ENCODE peak calls at places on chromosomes 2 and 18, in six cellular contexts. One of them, this sample, is unnamed.

GRCh38 chr2:3447789-3448317 is 68.4 kb downstream of the TRAPPC12 start:
- DNase-seq in spleen: no peak
- DNase-seq in HL-60: no peak
- DNase-seq in transverse colon: no peak
- DNase-seq in stomach: no peak
- DNase-seq in K562: no peak
- DNase-seq in this sample: no peak

GRCh38 chr2:72081450-72081849 is 66.2 kb downstream of the CYP26B1 start:
- DNase-seq in spleen: peak; percentile 75
- DNase-seq in HL-60: no peak
- DNase-seq in transverse colon: no peak
- DNase-seq in stomach: no peak
- DNase-seq in K562: no peak
- DNase-seq in this sample: no peak

GRCh38 chr2:222671259-222672067 is at the start of gene MOGAT1:
- DNase-seq in spleen: peak; percentile 87
- DNase-seq in HL-60: peak; percentile 2
- DNase-seq in transverse colon: peak; percentile 34
- DNase-seq in stomach: peak; percentile 56
- DNase-seq in K562: no peak
- DNase-seq in this sample: no peak

GRCh38 chr2:201403904-201404303 is 46.8 kb upstream of the FLACC1 start:
- DNase-seq in spleen: no peak
- DNase-seq in HL-60: no peak
- DNase-seq in transverse colon: no peak
- DNase-seq in stomach: no peak
- DNase-seq in K562: no peak
- DNase-seq in this sample: no peak

GRCh38 chr18:32324173-32324572 is 134.3 kb downstream of the MEP1B start:
- DNase-seq in spleen: no peak
- DNase-seq in HL-60: no peak
- DNase-seq in transverse colon: no peak
- DNase-seq in stomach: no peak
- DNase-seq in K562: no peak
- DNase-seq in this sample: no peak

GRCh38 chr18:62460851-62461300 is 61.9 kb upstream of the ZCCHC2 start:
- DNase-seq in spleen: no peak
- DNase-seq in HL-60: peak; percentile 50
- DNase-seq in transverse colon: no peak
- DNase-seq in stomach: no peak
- DNase-seq in K562: no peak
- DNase-seq in this sample: no peak

GRCh38 chr2:57549642-57550102 is 496.9 kb upstream of the VRK2 start:
- DNase-seq in spleen: no peak
- DNase-seq in HL-60: peak; percentile 38
- DNase-seq in transverse colon: no peak
- DNase-seq in stomach: no peak
- DNase-seq in K562: no peak
- DNase-seq in this sample: no peak

GRCh38 chr2:183185534-183185933 is 61.3 kb downstream of the NUP35 start:
- DNase-seq in spleen: no peak
- DNase-seq in HL-60: no peak
- DNase-seq in transverse colon: no peak
- DNase-seq in stomach: no peak
- DNase-seq in K562: no peak
- DNase-seq in this sample: no peak

GRCh38 chr2:47237375-47238357 is 82.6 kb upstream of the STPG4 start:
- DNase-seq in spleen: no peak
- DNase-seq in HL-60: no peak
- DNase-seq in transverse colon: no peak
- DNase-seq in stomach: no peak
- DNase-seq in K562: peak; percentile 70
- DNase-seq in this sample: no peak

GRCh38 chr2:157438907-157439791 is 4.7 kb downstream of the CYTIP start:
- DNase-seq in spleen: no peak
- DNase-seq in HL-60: peak; percentile 30
- DNase-seq in transverse colon: no peak
- DNase-seq in stomach: no peak
- DNase-seq in K562: no peak
- DNase-seq in this sample: no peak

GRCh38 chr2:5188636-5189035 is 503.5 kb upstream of the SOX11 start:
- DNase-seq in spleen: no peak
- DNase-seq in HL-60: no peak
- DNase-seq in transverse colon: no peak
- DNase-seq in stomach: no peak
- DNase-seq in K562: no peak
- DNase-seq in this sample: no peak

GRCh38 chr2:16028644-16029043 is 88.3 kb downstream of the MYCN start:
- DNase-seq in spleen: no peak
- DNase-seq in HL-60: no peak
- DNase-seq in transverse colon: no peak
- DNase-seq in stomach: no peak
- DNase-seq in K562: no peak
- DNase-seq in this sample: no peak

GRCh38 chr2:153667475-153667874 is 188.9 kb upstream of the RPRM start:
- DNase-seq in spleen: no peak
- DNase-seq in HL-60: no peak
- DNase-seq in transverse colon: no peak
- DNase-seq in stomach: no peak
- DNase-seq in K562: no peak
- DNase-seq in this sample: no peak

GRCh38 chr2:162333968-162334367 is 10.0 kb upstream of the GCA start:
- DNase-seq in spleen: no peak
- DNase-seq in HL-60: peak; percentile 26
- DNase-seq in transverse colon: peak; percentile 51
- DNase-seq in stomach: peak; percentile 38
- DNase-seq in K562: no peak
- DNase-seq in this sample: no peak

GRCh38 chr18:63788447-63789096 is 13.4 kb downstream of the SERPINB7 start:
- DNase-seq in spleen: no peak
- DNase-seq in HL-60: peak; percentile 86
- DNase-seq in transverse colon: no peak
- DNase-seq in stomach: peak; percentile 27
- DNase-seq in K562: no peak
- DNase-seq in this sample: no peak

GRCh38 chr2:236250909-236251579 is 13.2 kb downstream of the ASB18 start:
- DNase-seq in spleen: no peak
- DNase-seq in HL-60: no peak
- DNase-seq in transverse colon: no peak
- DNase-seq in stomach: no peak
- DNase-seq in K562: no peak
- DNase-seq in this sample: no peak

GRCh38 chr2:156784034-156784433 is 347.9 kb downstream of the GPD2 start:
- DNase-seq in spleen: no peak
- DNase-seq in HL-60: no peak
- DNase-seq in transverse colon: peak; percentile 14
- DNase-seq in stomach: no peak
- DNase-seq in K562: no peak
- DNase-seq in this sample: no peak

GRCh38 chr2:240347949-240348500 is 87.4 kb upstream of the GPC1 start:
- DNase-seq in spleen: no peak
- DNase-seq in HL-60: no peak
- DNase-seq in transverse colon: no peak
- DNase-seq in stomach: no peak
- DNase-seq in K562: no peak
- DNase-seq in this sample: no peak

GRCh38 chr2:196239622-196240587 is 68.5 kb upstream of the STK17B start:
- DNase-seq in spleen: peak; percentile 94
- DNase-seq in HL-60: peak; percentile 96
- DNase-seq in transverse colon: peak; percentile 79
- DNase-seq in stomach: peak; percentile 67
- DNase-seq in K562: peak; percentile 22
- DNase-seq in this sample: no peak

GRCh38 chr18:54223568-54224241 is 764 bp downstream of the MBD2 start:
- DNase-seq in spleen: peak; percentile 91
- DNase-seq in HL-60: peak; percentile 67
- DNase-seq in transverse colon: peak; percentile 86
- DNase-seq in stomach: peak; percentile 69
- DNase-seq in K562: peak; percentile 29
- DNase-seq in this sample: no peak

GRCh38 chr2:99035920-99036319 is 99.9 kb upstream of the CRACDL start:
- DNase-seq in spleen: no peak
- DNase-seq in HL-60: no peak
- DNase-seq in transverse colon: no peak
- DNase-seq in stomach: no peak
- DNase-seq in K562: no peak
- DNase-seq in this sample: no peak

GRCh38 chr2:99031991-99032390 is 96.0 kb upstream of the CRACDL start:
- DNase-seq in spleen: no peak
- DNase-seq in HL-60: no peak
- DNase-seq in transverse colon: no peak
- DNase-seq in stomach: no peak
- DNase-seq in K562: no peak
- DNase-seq in this sample: no peak

GRCh38 chr2:99032786-99033185 is 96.8 kb upstream of the CRACDL start:
- DNase-seq in spleen: no peak
- DNase-seq in HL-60: no peak
- DNase-seq in transverse colon: no peak
- DNase-seq in stomach: no peak
- DNase-seq in K562: no peak
- DNase-seq in this sample: no peak

GRCh38 chr2:99028558-99028957 is 92.5 kb upstream of the CRACDL start:
- DNase-seq in spleen: no peak
- DNase-seq in HL-60: no peak
- DNase-seq in transverse colon: no peak
- DNase-seq in stomach: no peak
- DNase-seq in K562: no peak
- DNase-seq in this sample: no peak

DNA sequence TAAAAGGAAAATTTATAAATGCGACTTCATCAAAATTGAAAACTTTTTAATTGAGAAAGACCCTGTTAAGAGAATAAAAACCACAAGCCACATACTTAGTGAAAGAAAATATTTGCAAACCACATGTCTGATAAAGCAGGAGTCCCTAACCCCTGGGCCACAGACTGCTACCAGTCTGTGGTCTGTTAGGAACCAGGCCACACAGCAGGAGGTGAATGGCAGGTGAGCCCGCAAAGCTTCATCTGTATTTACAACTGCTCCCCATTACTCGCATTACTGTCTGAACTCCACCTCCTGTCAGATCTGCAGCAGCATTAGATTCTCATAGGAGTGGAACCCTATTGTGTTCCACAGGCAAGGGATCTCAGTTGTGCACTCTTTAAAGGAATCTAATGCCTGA is 95.5 kb upstream of the CRACDL start:
- DNase-seq in spleen: no peak
- DNase-seq in HL-60: no peak
- DNase-seq in transverse colon: no peak
- DNase-seq in stomach: no peak
- DNase-seq in K562: no peak
- DNase-seq in this sample: no peak
- TF ChIP-seq POLR2AphosphoS5 in spleen: no peak
- TF ChIP-seq POLR2AphosphoS5 in HL-60: no peak
- TF ChIP-seq POLR2AphosphoS5 in transverse colon: no peak
- TF ChIP-seq POLR2AphosphoS5 in stomach: no peak
- TF ChIP-seq POLR2AphosphoS5 in K562: no peak
- TF ChIP-seq POLR2AphosphoS5 in this sample: no peak

GRCh38 chr2:189542145-189542882 is 38.3 kb downstream of the SLC40A1 start:
- DNase-seq in spleen: no peak
- DNase-seq in HL-60: no peak
- DNase-seq in transverse colon: peak; percentile 77
- DNase-seq in stomach: peak; percentile 79
- DNase-seq in K562: no peak
- DNase-seq in this sample: no peak
- TF ChIP-seq POLR2AphosphoS5 in spleen: no peak
- TF ChIP-seq POLR2AphosphoS5 in HL-60: no peak
- TF ChIP-seq POLR2AphosphoS5 in transverse colon: peak; percentile 52
- TF ChIP-seq POLR2AphosphoS5 in stomach: peak; percentile 87
- TF ChIP-seq POLR2AphosphoS5 in K562: no peak
- TF ChIP-seq POLR2AphosphoS5 in this sample: no peak

DNA sequence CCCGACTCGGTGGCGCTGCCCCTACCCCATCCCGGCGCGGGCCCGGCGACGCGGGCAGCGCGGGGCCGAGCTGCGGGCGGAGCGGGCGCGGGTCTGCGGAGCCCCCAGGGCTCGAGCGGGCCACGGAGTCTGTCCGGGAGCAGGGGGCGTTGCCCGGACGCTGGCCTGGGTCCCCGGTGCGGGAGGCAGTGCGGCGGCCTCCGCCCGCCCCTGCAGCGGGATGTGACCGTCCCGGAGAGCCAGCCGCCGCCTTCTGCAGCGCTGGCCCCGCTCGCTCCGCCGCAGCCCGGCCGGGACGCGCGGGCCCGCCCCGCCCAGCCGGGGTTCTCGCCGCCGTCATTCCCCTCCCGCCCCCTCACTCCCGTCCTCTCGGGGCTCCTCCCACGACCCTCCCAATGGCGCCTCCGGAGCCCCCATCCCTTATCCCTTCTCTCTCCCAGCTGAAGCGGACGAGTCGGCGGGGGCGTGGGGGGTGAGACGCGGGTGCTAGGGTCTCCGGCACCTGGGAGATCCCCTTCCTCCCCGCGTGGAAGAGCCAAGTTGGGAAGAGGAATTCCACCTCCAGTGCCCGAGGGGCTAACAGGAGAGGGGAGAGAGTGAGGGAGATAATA is at the start of gene FNDC4:
- DNase-seq in spleen: peak; percentile 78
- DNase-seq in HL-60: no peak
- DNase-seq in transverse colon: peak; percentile 15
- DNase-seq in stomach: peak; percentile 29
- DNase-seq in K562: peak; percentile 83
- DNase-seq in this sample: no peak
- TF ChIP-seq POLR2AphosphoS5 in spleen: no peak
- TF ChIP-seq POLR2AphosphoS5 in HL-60: no peak
- TF ChIP-seq POLR2AphosphoS5 in transverse colon: no peak
- TF ChIP-seq POLR2AphosphoS5 in stomach: no peak
- TF ChIP-seq POLR2AphosphoS5 in K562: no peak
- TF ChIP-seq POLR2AphosphoS5 in this sample: no peak

GRCh38 chr2:127910415-127910814 is 24.7 kb upstream of the AMMECR1L start:
- DNase-seq in spleen: no peak
- DNase-seq in HL-60: no peak
- DNase-seq in transverse colon: no peak
- DNase-seq in stomach: no peak
- DNase-seq in K562: no peak
- DNase-seq in this sample: no peak

GRCh38 chr2:127911737-127912136 is 26.0 kb upstream of the AMMECR1L start:
- DNase-seq in spleen: no peak
- DNase-seq in HL-60: no peak
- DNase-seq in transverse colon: no peak
- DNase-seq in stomach: no peak
- DNase-seq in K562: no peak
- DNase-seq in this sample: no peak

GRCh38 chr2:127909019-127909418 is 23.3 kb upstream of the AMMECR1L start:
- DNase-seq in spleen: peak; percentile 51
- DNase-seq in HL-60: no peak
- DNase-seq in transverse colon: no peak
- DNase-seq in stomach: peak; percentile 27
- DNase-seq in K562: no peak
- DNase-seq in this sample: no peak

GRCh38 chr2:127917916-127918315 is 32.2 kb upstream of the AMMECR1L start:
- DNase-seq in spleen: no peak
- DNase-seq in HL-60: no peak
- DNase-seq in transverse colon: no peak
- DNase-seq in stomach: no peak
- DNase-seq in K562: no peak
- DNase-seq in this sample: no peak

GRCh38 chr2:127913808-127914457 is 28.2 kb upstream of the AMMECR1L start:
- DNase-seq in spleen: peak; percentile 8
- DNase-seq in HL-60: no peak
- DNase-seq in transverse colon: peak; percentile 15
- DNase-seq in stomach: no peak
- DNase-seq in K562: no peak
- DNase-seq in this sample: no peak
- TF ChIP-seq POLR2AphosphoS5 in spleen: no peak
- TF ChIP-seq POLR2AphosphoS5 in HL-60: no peak
- TF ChIP-seq POLR2AphosphoS5 in transverse colon: no peak
- TF ChIP-seq POLR2AphosphoS5 in stomach: no peak
- TF ChIP-seq POLR2AphosphoS5 in K562: no peak
- TF ChIP-seq POLR2AphosphoS5 in this sample: no peak

This sample was measured in esophagus muscularis mucosa.